ENCODE peak calls at places on chromosomes 13 and 19, in eight cellular contexts. K, A, O, L, B, V, X and Q are unnamed samples.

GRCh38 chr19:38739440-38740251 is 4.6 kb downstream of the CAPN12 start:
- DNase-seq in X (no peak), O (peak), V (no peak), A (peak), K (no peak), L (no peak), B (no peak), Q (no peak)

GRCh38 chr19:39832341-39833083 is 1.4 kb downstream of the DYRK1B start:
- DNase-seq in B (no peak), A (no peak), O (peak), K (no peak), X (no peak), V (no peak), L (no peak), Q (no peak)

GRCh38 chr19:13036366-13036976 is 41.2 kb downstream of the NFIX start:
- DNase-seq in L (no peak), B (peak), O (peak), A (peak), K (no peak), X (no peak), V (no peak), Q (no peak)

GRCh38 chr13:99260216-99260615 is 2.0 kb upstream of the GPR18 start:
- DNase-seq in A (no peak), O (no peak), X (no peak), K (no peak), V (no peak), B (no peak), L (no peak), Q (no peak)

GRCh38 chr13:87172166-87172825 is 498.9 kb upstream of the SLITRK5 start:
- DNase-seq in B (no peak), V (no peak), K (no peak), L (no peak), A (no peak), O (no peak), X (no peak), Q (no peak)

GRCh38 chr19:4365791-4366665 is 22.7 kb downstream of the MPND start:
- DNase-seq in A (no peak), O (no peak), V (no peak), K (no peak), B (no peak), X (no peak), L (no peak), Q (no peak)

GRCh38 chr19:13022111-13022858 is 27.0 kb downstream of the NFIX start:
- DNase-seq in X (no peak), A (peak), B (no peak), O (no peak), L (peak), V (no peak), K (no peak), Q (peak)

GRCh38 chr13:44198826-44199225 is 174.8 kb upstream of the SERP2 start:
- DNase-seq in L (no peak), B (no peak), O (no peak), X (no peak), A (no peak), K (no peak), V (no peak), Q (no peak)

GRCh38 chr13:51148223-51148951 is 37.3 kb upstream of the C13orf42 start:
- DNase-seq in A (no peak), V (no peak), L (no peak), B (no peak), O (no peak), X (no peak), K (no peak), Q (no peak)

GRCh38 chr13:93476175-93476574 is 249.6 kb downstream of the GPC6 start:
- DNase-seq in A (no peak), V (no peak), X (no peak), O (no peak), K (no peak), L (peak), B (no peak), Q (no peak)

GRCh38 chr19:47094557-47095517 is 18.7 kb downstream of the ZC3H4 start:
- DNase-seq in A (peak), L (no peak), K (no peak), V (no peak), B (no peak), X (no peak), O (peak), Q (peak)

GRCh38 chr19:50332264-50333038 is 3.3 kb upstream of the KCNC3 start:
- DNase-seq in V (no peak), X (no peak), K (no peak), L (no peak), O (no peak), B (peak), A (peak), Q (peak)
- H3K4me3 ChIP-seq in V (peak), X (no peak), K (peak), L (no peak), O (no peak), B (peak), A (peak), Q (peak)

DNA sequence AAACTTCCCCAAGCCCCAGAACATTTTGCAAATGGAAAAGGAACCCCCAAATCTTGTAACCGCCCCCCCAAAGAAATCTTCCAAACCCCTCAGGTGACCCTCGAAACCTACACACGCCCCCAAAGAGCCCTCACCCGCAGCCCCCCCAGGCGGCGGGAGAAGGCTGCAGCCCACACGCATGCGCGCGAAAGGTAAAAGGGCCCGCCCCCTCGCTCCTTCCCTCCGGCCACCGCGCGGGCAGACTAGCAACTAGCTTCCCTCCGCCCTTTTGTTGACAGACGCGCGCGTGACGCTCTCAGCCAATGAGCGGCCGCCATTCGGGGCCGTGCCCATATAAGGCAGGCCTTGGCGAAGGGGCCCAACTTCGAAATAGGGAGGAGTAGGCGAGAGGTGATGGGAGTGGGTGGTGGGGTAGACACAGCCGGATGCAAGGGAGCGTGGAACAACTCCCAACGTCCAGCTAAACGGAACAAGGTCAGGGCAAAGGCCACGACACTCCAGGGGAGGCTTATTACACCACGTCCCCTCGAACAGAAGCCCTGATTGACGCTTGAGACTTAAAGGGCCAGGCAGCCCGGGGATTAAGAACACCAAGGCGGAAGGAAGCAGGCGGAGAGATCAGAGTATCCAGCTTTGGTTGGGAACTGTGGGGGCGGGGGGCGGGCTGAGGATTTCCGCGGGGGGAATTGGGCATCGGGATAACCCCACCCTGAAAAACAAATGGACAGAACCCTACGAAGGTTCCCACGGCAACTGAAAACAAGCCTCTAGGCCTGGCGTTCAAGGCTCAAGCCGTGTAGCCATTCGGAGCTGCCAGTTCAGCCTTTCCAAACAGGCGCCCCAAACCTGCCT is 13.3 kb downstream of the FBXO46 start:
- DNase-seq in A (peak), V (peak), X (peak), L (peak), O (peak), K (peak), B (peak), Q (peak)
- TF ChIP-seq CTCF in A (no peak), V (no peak), X (peak), L (no peak), O (no peak), K (peak), B (peak), Q (peak)

DNA sequence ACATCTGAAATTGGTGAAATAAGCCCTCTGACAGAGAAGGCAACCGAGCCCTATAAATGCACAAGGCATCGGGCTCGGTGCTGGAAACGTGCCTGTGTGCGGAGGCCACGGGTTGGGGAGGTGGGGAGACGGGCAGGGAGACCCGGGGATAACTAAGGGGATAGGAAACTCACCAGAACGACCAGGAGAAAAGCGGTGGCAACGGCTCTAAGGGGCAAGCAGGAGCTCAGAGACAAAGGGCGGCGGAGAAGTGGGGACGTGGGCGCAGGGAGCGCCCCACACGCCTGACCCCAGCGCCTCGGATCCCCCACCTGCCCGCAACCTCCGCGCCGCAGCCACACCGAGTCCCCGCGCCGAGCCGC is 547 bp downstream of the SLC1A6 start:
- DNase-seq in B (no peak), A (no peak), K (no peak), O (peak), L (no peak), X (no peak), V (no peak), Q (no peak)
- H3K4me3 ChIP-seq in B (no peak), A (no peak), K (no peak), O (peak), L (no peak), X (no peak), V (peak), Q (no peak)

DNA sequence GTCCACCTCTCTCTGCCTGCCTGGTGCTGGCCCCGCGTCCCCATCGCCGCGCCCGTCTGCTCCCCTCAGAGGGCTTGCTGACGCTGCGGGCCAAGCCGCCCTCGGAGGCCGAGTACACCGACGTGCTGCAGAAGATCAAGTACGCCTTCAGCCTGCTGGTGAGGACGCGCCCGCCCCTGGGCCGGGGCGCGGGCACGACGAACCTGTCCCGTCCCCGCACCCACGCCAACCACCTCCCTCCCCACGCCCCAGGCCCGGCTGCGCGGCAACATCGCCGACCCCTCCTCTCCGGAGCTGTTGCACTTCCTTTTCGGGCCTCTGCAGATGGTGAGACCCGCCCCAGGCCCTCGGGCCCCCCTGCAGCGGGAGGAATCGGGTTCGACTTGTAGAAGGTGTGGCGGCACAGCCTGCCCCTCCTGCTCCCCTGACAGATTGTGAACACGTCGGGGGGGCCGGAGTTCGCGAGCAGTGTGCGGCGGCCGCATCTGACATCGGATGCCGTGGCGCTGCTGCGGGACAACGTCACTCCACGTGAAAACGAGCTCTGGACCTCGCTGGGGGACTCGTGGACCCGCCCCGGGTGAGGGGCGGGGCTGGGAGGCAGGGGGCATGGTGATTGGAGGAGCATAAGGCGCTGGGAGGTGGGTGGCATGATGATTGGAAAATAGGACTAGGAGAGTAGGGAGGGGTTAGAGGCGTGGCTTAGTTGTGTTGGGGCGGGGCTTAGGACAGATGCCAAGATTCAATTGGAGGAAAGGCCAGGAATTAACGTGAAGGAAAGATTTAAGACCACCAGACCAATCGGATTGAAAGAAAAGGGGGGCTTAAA is 6.6 kb downstream of the EPS8L1 start:
- DNase-seq in L (peak), K (peak), O (no peak), A (no peak), B (no peak), X (no peak), V (no peak), Q (peak)
- TF ChIP-seq CTCF in L (no peak), K (no peak), O (no peak), A (no peak), B (no peak), X (no peak), V (no peak), Q (no peak)

DNA sequence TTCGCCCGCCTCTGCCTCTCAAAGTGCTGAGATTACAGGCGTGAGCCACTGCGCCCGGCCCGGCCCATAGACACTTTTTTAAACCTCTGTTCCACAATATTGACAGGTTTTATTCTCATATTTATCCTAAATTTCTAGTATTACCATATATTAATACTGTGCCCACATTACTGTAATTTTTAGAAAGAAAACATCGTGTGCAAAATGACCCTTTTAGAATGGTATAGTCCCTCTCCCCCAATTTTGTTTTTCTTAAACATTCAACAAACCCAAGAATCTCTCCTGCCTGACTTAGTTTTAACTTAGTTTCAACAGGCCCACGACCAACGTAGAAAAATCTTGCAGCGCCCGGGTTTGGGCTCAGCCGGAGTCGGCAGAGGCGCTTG is 9.1 kb downstream of the CDX2 start:
- DNase-seq in V (no peak), K (no peak), O (no peak), X (no peak), B (no peak), A (no peak), L (no peak), Q (no peak)
- H3K4me3 ChIP-seq in V (peak), K (no peak), O (peak), X (no peak), B (no peak), A (peak), L (no peak), Q (no peak)

GRCh38 chr19:15288146-15288963 is 44.0 kb downstream of the BRD4 start:
- DNase-seq in X (peak), V (no peak), O (peak), A (no peak), K (peak), L (no peak), B (no peak), Q (peak)
- TF ChIP-seq CTCF in X (no peak), V (no peak), O (no peak), A (no peak), K (no peak), L (no peak), B (no peak), Q (no peak)